ENCODE peak calls at places on chromosomes 13 and 19, in five cellular contexts. D is HCT116, Q is K562, I is Panc1, S is transverse colon. K is an unnamed sample. For H3K4me1, the result is how much of the 10 kb centered on the place peaks cover.

GRCh38 chr13:105990256-105990958 is 545.1 kb downstream of the EFNB2 start:
- DNase-seq in D (no peak), Q (no peak), I (no peak), S (no peak), K (no peak)

GRCh38 chr13:21674271-21675009 is 3.6 kb downstream of the FGF9 start:
- DNase-seq in D (no peak), Q (peak), I (no peak), S (peak), K (no peak)

GRCh38 chr13:21596722-21597121 is 7.2 kb downstream of the MICU2 start:
- DNase-seq in D (no peak), Q (no peak), I (no peak), S (no peak), K (no peak)

GRCh38 chr13:40077396-40078027 is 422.1 kb downstream of the COG6 start:
- DNase-seq in D (no peak), Q (no peak), I (no peak), S (no peak), K (no peak)

GRCh38 chr19:12913011-12913561 is 6.0 kb downstream of the SYCE2 start:
- DNase-seq in D (no peak), Q (peak), I (no peak), S (peak), K (peak)

GRCh38 chr13:51549050-51549449 is 35.2 kb upstream of the WDFY2 start:
- DNase-seq in D (no peak), Q (peak), I (no peak), S (no peak), K (no peak)

GRCh38 chr19:3061214-3062161 is 807 bp downstream of the TLE5 start:
- DNase-seq in D (no peak), Q (peak), I (no peak), S (peak), K (peak)

GRCh38 chr13:22839554-22840286 is 341.1 kb upstream of the SGCG start:
- DNase-seq in D (no peak), Q (peak), I (no peak), S (no peak), K (no peak)

GRCh38 chr13:104314926-104315535 is 1248.8 kb upstream of the SLC10A2 start:
- DNase-seq in D (no peak), Q (no peak), I (no peak), S (no peak), K (no peak)

GRCh38 chr13:22837980-22838615 is 342.7 kb upstream of the SGCG start:
- DNase-seq in D (no peak), Q (no peak), I (no peak), S (no peak), K (no peak)

GRCh38 chr19:33550741-33551140 is 29.1 kb upstream of the PEPD start:
- DNase-seq in D (no peak), Q (no peak), I (no peak), S (no peak), K (no peak)

GRCh38 chr13:25135896-25136295 is 36.2 kb downstream of the AMER2 start:
- DNase-seq in D (no peak), Q (no peak), I (no peak), S (no peak), K (no peak)

GRCh38 chr13:70237131-70237530 is 128.9 kb upstream of the KLHL1 start:
- DNase-seq in D (no peak), Q (no peak), I (no peak), S (no peak), K (no peak)

GRCh38 chr13:27022571-27023311 is 148.9 kb downstream of the USP12 start:
- DNase-seq in D (no peak), Q (no peak), I (peak), S (no peak), K (peak)

GRCh38 chr13:101972191-101972590 is 429.7 kb downstream of the FGF14 start:
- DNase-seq in D (no peak), Q (no peak), I (no peak), S (no peak), K (no peak)

GRCh38 chr13:101139076-101139475 is 277.2 kb downstream of the NALCN start:
- DNase-seq in D (no peak), Q (no peak), I (no peak), S (no peak), K (no peak)

GRCh38 chr13:78657699-78658629 is 991 bp downstream of the OBI1 start:
- DNase-seq in D (no peak), Q (no peak), I (no peak), S (no peak), K (no peak)

GRCh38 chr19:43495082-43495481 is 9.5 kb downstream of the PHLDB3 start:
- DNase-seq in D (no peak), Q (no peak), I (no peak), S (no peak), K (no peak)

GRCh38 chr19:44003461-44004134 is 841 bp downstream of the ZNF230 start:
- DNase-seq in D (no peak), Q (peak), I (no peak), S (peak), K (no peak)

GRCh38 chr19:45477216-45477615 is 9.4 kb downstream of the FOSB start:
- DNase-seq in D (no peak), Q (no peak), I (no peak), S (no peak), K (no peak)

GRCh38 chr19:14511245-14511625 is 7.0 kb downstream of the DNAJB1 start:
- DNase-seq in D (no peak), Q (no peak), I (no peak), S (no peak), K (no peak)

GRCh38 chr13:27168870-27169525 is 2.6 kb downstream of the USP12 start:
- DNase-seq in D (no peak), Q (no peak), I (no peak), S (peak), K (peak)

GRCh38 chr19:37007587-37008220 is 70.5 kb upstream of the ZNF420 start:
- DNase-seq in D (no peak), Q (peak), I (no peak), S (peak), K (peak)

GRCh38 chr13:113791226-113791625 is 32.2 kb downstream of the TMEM255B start:
- DNase-seq in D (no peak), Q (no peak), I (no peak), S (no peak), K (no peak)

GRCh38 chr13:100514788-100515409 is 73.7 kb downstream of the GGACT start:
- DNase-seq in D (peak), Q (peak), I (peak), S (peak), K (peak)

GRCh38 chr19:42175335-42175734 is 42.1 kb downstream of the DEDD2 start:
- DNase-seq in D (no peak), Q (no peak), I (no peak), S (no peak), K (no peak)

GRCh38 chr19:3687774-3688706 is 12.2 kb downstream of the PIP5K1C start:
- DNase-seq in D (no peak), Q (no peak), I (no peak), S (peak), K (peak)

GRCh38 chr19:15913384-15913783 is 15.5 kb upstream of the CYP4F2 start:
- DNase-seq in D (no peak), Q (no peak), I (no peak), S (no peak), K (no peak)

GRCh38 chr19:10228925-10229324 is 2.2 kb downstream of the S1PR2 start:
- DNase-seq in D (no peak), Q (peak), I (no peak), S (no peak), K (no peak)

GRCh38 chr19:45403781-45404556 is 900 bp downstream of the PPP1R13L start:
- DNase-seq in D (no peak), Q (peak), I (no peak), S (peak), K (peak)

GRCh38 chr19:36421749-36422481 is 3.5 kb upstream of the ZFP82 start:
- DNase-seq in D (no peak), Q (no peak), I (no peak), S (no peak), K (no peak)

GRCh38 chr19:48739400-48739825 is 997 bp downstream of the RASIP1 start:
- DNase-seq in D (no peak), Q (peak), I (no peak), S (no peak), K (no peak)

GRCh38 chr13:52832268-52832667 is 16.2 kb downstream of the PCDH8 start:
- DNase-seq in D (no peak), Q (no peak), I (no peak), S (no peak), K (no peak)

GRCh38 chr13:102460806-102461205 is 59.0 kb upstream of the FGF14 start:
- DNase-seq in D (no peak), Q (no peak), I (no peak), S (no peak), K (no peak)

GRCh38 chr19:4909172-4909896 is at the start of gene UHRF1:
- DNase-seq in D (no peak), Q (peak), I (no peak), S (peak), K (no peak)
- TF ChIP-seq POLR2AphosphoS5 in D (no peak), Q (peak), I (peak), S (no peak), K (no peak)

DNA sequence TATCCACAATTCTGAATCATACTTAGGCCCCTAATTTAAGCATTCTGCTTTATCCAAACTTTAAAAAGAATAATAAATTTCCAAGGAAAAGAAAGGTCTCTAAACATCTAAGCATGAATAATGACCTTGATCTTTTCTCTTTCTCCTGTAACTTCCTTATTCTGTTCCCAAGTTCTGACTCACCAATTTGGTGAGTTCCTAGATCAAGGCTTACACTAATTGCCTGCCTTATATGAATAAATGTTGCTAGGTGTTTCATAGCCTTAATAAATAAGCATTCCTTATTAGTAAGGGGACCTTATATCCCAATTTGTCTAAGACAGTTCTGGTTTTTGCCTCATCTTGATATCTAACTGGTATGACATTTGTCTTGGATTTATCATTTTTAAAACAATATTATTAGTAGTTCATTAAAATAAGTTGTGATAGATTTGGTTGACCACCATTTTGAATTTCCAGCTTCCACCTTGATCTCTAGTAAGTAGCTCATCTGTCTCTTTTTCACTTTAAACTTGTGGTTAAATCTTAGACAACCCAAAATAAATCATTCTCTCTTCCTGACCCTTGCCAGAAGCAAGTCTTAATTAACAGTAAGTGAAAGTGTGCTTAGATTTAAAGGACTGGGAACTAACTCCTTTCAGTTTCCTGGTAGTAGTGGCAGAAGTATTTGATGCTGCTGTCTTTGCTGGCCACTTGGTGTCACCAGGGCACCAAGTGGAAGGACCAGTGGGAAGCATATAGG is 121.2 kb upstream of the MLNR start:
- DNase-seq in D (peak), Q (no peak), I (no peak), S (no peak), K (no peak)
- TF ChIP-seq CTCF in D (peak), Q (peak), I (peak), S (no peak), K (peak)

GRCh38 chr13:110318920-110319319 is 11.8 kb downstream of the COL4A2 start:
- DNase-seq in D (no peak), Q (no peak), I (no peak), S (no peak), K (no peak)
- H3K4me1 ChIP-seq in D (under half), Q (under half), I (under half), S (half or more), K (under half)

DNA sequence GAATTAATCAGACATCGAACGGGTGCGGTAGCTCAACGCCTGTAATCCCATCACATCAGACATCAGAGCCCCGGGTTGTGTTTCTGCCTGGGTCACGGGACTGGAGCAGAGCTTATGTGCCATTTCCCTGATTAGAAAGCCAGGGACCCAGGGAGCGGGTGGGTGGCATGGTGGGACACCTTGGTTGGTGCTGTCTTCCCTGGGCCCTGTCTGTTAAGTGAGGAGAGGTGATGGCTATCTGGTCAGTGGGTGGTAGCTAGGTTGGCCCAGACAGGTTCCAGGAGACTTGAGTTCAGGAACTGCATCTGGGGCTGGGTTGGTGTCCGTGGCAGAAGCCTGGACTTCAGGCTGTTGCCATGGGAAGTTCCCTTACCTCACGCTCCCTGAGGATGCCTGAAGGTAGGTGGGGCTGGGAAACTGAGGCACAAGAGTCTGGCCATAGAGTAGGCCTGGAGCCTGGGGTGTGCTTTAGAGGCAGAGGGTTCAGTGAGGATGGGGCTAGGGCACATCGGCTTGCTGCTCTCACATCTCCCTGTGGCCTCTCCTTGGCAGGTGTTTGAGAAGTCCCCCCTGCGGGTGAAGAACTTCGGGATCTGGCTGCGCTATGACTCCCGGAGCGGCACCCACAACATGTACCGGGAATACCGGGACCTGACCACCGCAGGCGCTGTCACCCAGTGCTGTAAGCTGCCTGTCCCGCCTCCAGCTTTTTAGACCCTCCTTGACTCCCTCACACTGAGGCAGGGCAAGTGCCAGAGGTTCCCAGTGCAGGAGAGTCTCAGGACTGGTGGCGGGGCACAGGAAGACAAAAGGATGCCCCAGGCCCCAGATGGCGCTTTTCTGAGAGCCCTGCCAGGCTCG is 2.1 kb downstream of the RPL18A start:
- DNase-seq in D (no peak), Q (peak), I (no peak), S (no peak), K (no peak)
- TF ChIP-seq POLR2AphosphoS5 in D (peak), Q (peak), I (no peak), S (no peak), K (no peak)

DNA sequence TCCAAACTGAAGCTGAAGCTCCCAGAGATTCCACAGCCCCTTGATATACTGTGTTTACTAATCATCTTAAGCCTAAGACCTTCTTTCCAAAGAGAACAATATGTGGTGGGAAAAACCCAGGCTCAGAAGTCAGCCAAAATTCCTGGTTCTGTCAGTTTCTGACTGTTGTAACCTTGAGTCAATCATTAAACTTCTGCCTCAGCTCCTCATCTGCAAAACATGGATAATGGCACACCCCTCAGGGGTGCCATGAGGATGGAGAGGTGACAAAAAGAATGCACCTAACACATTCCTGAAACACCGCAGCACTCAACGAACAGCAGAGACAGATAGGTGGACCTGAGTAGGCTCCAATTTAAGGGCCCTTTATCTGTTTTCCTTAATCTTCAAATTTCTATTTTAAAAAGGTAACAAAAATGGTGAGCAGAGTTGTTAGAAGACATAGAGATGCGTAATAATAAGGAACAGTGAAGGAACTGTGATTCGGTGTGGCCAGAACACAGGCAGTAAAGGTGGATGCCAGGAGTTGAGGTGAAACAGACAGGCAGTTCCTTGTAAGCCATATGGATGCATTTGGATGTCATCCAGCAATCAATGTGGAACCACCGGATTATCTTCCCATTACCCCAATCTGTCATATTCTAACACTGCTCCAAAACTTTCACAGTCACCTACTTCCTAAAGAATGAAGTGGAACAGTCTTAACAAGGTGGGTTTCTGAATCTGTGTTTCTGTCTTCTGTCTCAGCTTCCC is 56.6 kb upstream of the DOCK9 start:
- DNase-seq in D (no peak), Q (no peak), I (no peak), S (no peak), K (no peak)
- TF ChIP-seq CTCF in D (no peak), Q (no peak), I (no peak), S (no peak), K (no peak)